ENCODE peak calls at places on chromosome 20, in seven cellular contexts. One of them, this sample, is unnamed. For H3K9me3, the result is how much of the 10 kb centered on the place peaks cover.

GRCh38 chr20:3621111-3621510 is 42.1 kb downstream of the GFRA4 start:
- DNase-seq in MM.1S: no peak
- DNase-seq in right cardiac atrium: no peak
- DNase-seq in tibial nerve: no peak
- DNase-seq in CD8-positive, alpha-beta T cell: no peak
- DNase-seq in aorta: no peak
- DNase-seq in HCT116: no peak
- DNase-seq in this sample: no peak

GRCh38 chr20:37969949-37970855 is 63.1 kb downstream of the TTI1 start:
- DNase-seq in MM.1S: no peak
- DNase-seq in aorta: no peak
- DNase-seq in right cardiac atrium: no peak
- DNase-seq in HCT116: no peak
- DNase-seq in CD8-positive, alpha-beta T cell: no peak
- DNase-seq in tibial nerve: no peak
- DNase-seq in this sample: no peak

GRCh38 chr20:4944518-4944917 is 56.8 kb downstream of the SLC23A2 start:
- DNase-seq in MM.1S: no peak
- DNase-seq in tibial nerve: no peak
- DNase-seq in aorta: no peak
- DNase-seq in CD8-positive, alpha-beta T cell: no peak
- DNase-seq in HCT116: no peak
- DNase-seq in right cardiac atrium: no peak
- DNase-seq in this sample: no peak

GRCh38 chr20:33262658-33263065 is 20.4 kb upstream of the BPIFB1 start:
- DNase-seq in right cardiac atrium: no peak
- DNase-seq in HCT116: peak
- DNase-seq in MM.1S: no peak
- DNase-seq in tibial nerve: no peak
- DNase-seq in CD8-positive, alpha-beta T cell: no peak
- DNase-seq in aorta: no peak
- DNase-seq in this sample: no peak

GRCh38 chr20:37498066-37498702 is 22.9 kb upstream of the NNAT start:
- DNase-seq in tibial nerve: no peak
- DNase-seq in aorta: no peak
- DNase-seq in HCT116: no peak
- DNase-seq in MM.1S: no peak
- DNase-seq in right cardiac atrium: no peak
- DNase-seq in CD8-positive, alpha-beta T cell: no peak
- DNase-seq in this sample: no peak

GRCh38 chr20:23267909-23268308 is 82.7 kb upstream of the NXT1 start:
- DNase-seq in tibial nerve: no peak
- DNase-seq in CD8-positive, alpha-beta T cell: no peak
- DNase-seq in MM.1S: no peak
- DNase-seq in right cardiac atrium: no peak
- DNase-seq in HCT116: no peak
- DNase-seq in aorta: no peak
- DNase-seq in this sample: no peak

GRCh38 chr20:5863040-5863811 is 87.1 kb downstream of the TRMT6 start:
- DNase-seq in aorta: no peak
- DNase-seq in CD8-positive, alpha-beta T cell: no peak
- DNase-seq in HCT116: no peak
- DNase-seq in MM.1S: no peak
- DNase-seq in right cardiac atrium: peak
- DNase-seq in tibial nerve: no peak
- DNase-seq in this sample: peak

GRCh38 chr20:23047738-23048214 is 1.7 kb downstream of the THBD start:
- DNase-seq in aorta: peak
- DNase-seq in HCT116: no peak
- DNase-seq in right cardiac atrium: peak
- DNase-seq in CD8-positive, alpha-beta T cell: no peak
- DNase-seq in tibial nerve: no peak
- DNase-seq in MM.1S: no peak
- DNase-seq in this sample: no peak

GRCh38 chr20:24106155-24106800 is 117.7 kb upstream of the GGTLC1 start:
- DNase-seq in aorta: no peak
- DNase-seq in CD8-positive, alpha-beta T cell: no peak
- DNase-seq in MM.1S: no peak
- DNase-seq in right cardiac atrium: no peak
- DNase-seq in tibial nerve: no peak
- DNase-seq in HCT116: no peak
- DNase-seq in this sample: no peak

GRCh38 chr20:23049933-23050838 is 714 bp upstream of the THBD start:
- DNase-seq in MM.1S: no peak
- DNase-seq in tibial nerve: no peak
- DNase-seq in aorta: peak
- DNase-seq in HCT116: no peak
- DNase-seq in right cardiac atrium: peak
- DNase-seq in CD8-positive, alpha-beta T cell: no peak
- DNase-seq in this sample: peak

GRCh38 chr20:46939031-46939430 is 44.4 kb downstream of the EYA2 start:
- DNase-seq in right cardiac atrium: no peak
- DNase-seq in MM.1S: no peak
- DNase-seq in CD8-positive, alpha-beta T cell: no peak
- DNase-seq in aorta: no peak
- DNase-seq in tibial nerve: no peak
- DNase-seq in HCT116: peak
- DNase-seq in this sample: no peak

GRCh38 chr20:13007596-13007995 is 1.2 kb upstream of the SPTLC3 start:
- DNase-seq in MM.1S: no peak
- DNase-seq in aorta: no peak
- DNase-seq in right cardiac atrium: no peak
- DNase-seq in CD8-positive, alpha-beta T cell: no peak
- DNase-seq in HCT116: no peak
- DNase-seq in tibial nerve: no peak
- DNase-seq in this sample: no peak

GRCh38 chr20:53800883-53801604 is 207.4 kb upstream of the ZNF217 start:
- DNase-seq in MM.1S: no peak
- DNase-seq in HCT116: no peak
- DNase-seq in tibial nerve: no peak
- DNase-seq in aorta: no peak
- DNase-seq in right cardiac atrium: no peak
- DNase-seq in CD8-positive, alpha-beta T cell: no peak
- DNase-seq in this sample: no peak

DNA sequence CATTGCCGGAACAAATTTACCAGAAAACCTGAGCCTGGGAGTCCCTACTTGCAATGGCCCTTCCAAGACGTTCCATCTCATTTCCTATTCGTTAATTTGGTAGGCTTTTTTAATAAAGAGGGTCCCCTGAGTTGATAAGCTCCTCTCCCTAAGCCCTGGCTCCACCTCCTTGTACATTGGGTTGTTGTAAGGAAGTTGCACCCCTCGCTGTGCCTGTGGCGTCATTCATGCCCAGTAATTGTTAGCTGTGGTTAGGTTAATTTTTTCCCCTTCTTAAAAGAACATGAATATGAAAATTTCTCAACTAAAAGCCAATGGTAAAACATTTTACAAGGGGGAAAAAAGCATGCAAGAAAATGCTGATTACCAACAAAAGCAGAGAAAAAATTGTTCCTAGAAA is 91.9 kb downstream of the SLC24A3 start:
- DNase-seq in CD8-positive, alpha-beta T cell: no peak
- DNase-seq in tibial nerve: no peak
- DNase-seq in aorta: no peak
- DNase-seq in HCT116: no peak
- DNase-seq in right cardiac atrium: no peak
- DNase-seq in MM.1S: no peak
- DNase-seq in this sample: no peak
- H3K9me3 ChIP-seq in CD8-positive, alpha-beta T cell: under half
- H3K9me3 ChIP-seq in tibial nerve: under half
- H3K9me3 ChIP-seq in aorta: under half
- H3K9me3 ChIP-seq in HCT116: under half
- H3K9me3 ChIP-seq in right cardiac atrium: under half
- H3K9me3 ChIP-seq in MM.1S: under half
- H3K9me3 ChIP-seq in this sample: under half

GRCh38 chr20:50673831-50674825 is 17.2 kb downstream of the RIPOR3 start:
- DNase-seq in tibial nerve: no peak
- DNase-seq in HCT116: no peak
- DNase-seq in MM.1S: no peak
- DNase-seq in aorta: no peak
- DNase-seq in CD8-positive, alpha-beta T cell: no peak
- DNase-seq in right cardiac atrium: no peak
- DNase-seq in this sample: no peak
- H3K27ac ChIP-seq in tibial nerve: peak
- H3K27ac ChIP-seq in HCT116: no peak
- H3K27ac ChIP-seq in MM.1S: no peak
- H3K27ac ChIP-seq in aorta: no peak
- H3K27ac ChIP-seq in CD8-positive, alpha-beta T cell: no peak
- H3K27ac ChIP-seq in right cardiac atrium: no peak
- H3K27ac ChIP-seq in this sample: peak

DNA sequence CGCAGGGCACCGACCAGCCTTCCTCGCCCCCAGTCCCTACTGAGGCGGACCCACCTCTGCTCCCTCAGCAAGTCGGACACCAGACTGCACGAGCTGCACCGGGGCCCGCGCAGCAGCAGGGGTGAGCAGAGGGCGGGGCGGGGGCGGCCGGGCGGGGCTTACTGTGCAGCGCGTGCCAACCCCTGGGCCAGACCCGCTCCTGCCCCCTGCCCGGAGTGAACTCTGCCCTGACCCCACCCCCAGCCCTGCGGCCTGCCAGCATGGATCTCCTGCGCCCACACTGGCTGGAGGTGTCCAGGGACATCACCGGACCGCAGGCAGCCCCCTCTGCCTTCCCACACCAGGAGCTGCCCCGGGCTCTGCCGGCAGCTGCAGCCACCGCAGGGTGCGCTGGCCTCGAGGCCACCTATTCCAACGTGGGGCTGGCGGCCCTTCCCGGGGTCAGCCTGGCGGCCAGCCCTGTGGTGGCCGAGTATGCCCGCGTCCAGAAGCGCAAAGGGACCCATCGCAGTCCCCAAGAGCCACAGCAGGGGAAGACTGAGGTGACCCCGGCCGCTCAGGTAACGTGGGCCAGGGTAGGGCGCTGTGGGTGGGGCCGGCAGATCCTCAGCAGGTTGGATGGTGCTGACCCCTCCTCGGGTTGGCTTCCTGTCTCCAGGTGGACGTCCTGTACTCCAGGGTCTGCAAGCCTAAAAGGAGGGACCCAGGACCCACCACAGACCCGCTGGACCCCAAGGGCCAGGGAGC is 1.5 kb upstream of the SLC2A4RG start:
- DNase-seq in right cardiac atrium: no peak
- DNase-seq in tibial nerve: no peak
- DNase-seq in MM.1S: peak
- DNase-seq in CD8-positive, alpha-beta T cell: no peak
- DNase-seq in HCT116: no peak
- DNase-seq in aorta: peak
- DNase-seq in this sample: peak
- H3K4me3 ChIP-seq in right cardiac atrium: peak
- H3K4me3 ChIP-seq in tibial nerve: peak
- H3K4me3 ChIP-seq in MM.1S: peak
- H3K4me3 ChIP-seq in CD8-positive, alpha-beta T cell: peak
- H3K4me3 ChIP-seq in HCT116: peak
- H3K4me3 ChIP-seq in aorta: no peak
- H3K4me3 ChIP-seq in this sample: no peak

DNA sequence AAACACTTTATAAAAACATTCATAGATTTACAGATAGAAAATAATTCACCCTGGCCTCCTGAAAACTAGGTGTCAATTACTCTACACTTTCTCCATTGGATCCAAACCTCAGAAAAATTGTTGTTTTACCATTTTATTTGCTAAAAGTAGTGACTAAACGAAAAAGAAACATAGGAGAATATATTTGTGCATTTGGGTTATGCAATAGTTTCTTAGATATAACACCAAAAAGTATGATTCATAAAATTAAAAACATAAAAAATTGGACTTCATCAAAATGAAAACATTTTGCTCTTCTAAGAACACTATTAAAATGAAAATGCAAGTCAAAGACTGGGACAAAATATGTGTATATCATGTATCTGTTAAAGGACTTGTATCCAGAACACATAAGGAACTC is 671.3 kb downstream of the MAFB start:
- DNase-seq in HCT116: no peak
- DNase-seq in MM.1S: no peak
- DNase-seq in CD8-positive, alpha-beta T cell: no peak
- DNase-seq in right cardiac atrium: no peak
- DNase-seq in tibial nerve: no peak
- DNase-seq in aorta: no peak
- DNase-seq in this sample: no peak
- H3K9me3 ChIP-seq in HCT116: under half
- H3K9me3 ChIP-seq in MM.1S: under half
- H3K9me3 ChIP-seq in CD8-positive, alpha-beta T cell: under half
- H3K9me3 ChIP-seq in right cardiac atrium: under half
- H3K9me3 ChIP-seq in tibial nerve: under half
- H3K9me3 ChIP-seq in aorta: under half
- H3K9me3 ChIP-seq in this sample: under half

DNA sequence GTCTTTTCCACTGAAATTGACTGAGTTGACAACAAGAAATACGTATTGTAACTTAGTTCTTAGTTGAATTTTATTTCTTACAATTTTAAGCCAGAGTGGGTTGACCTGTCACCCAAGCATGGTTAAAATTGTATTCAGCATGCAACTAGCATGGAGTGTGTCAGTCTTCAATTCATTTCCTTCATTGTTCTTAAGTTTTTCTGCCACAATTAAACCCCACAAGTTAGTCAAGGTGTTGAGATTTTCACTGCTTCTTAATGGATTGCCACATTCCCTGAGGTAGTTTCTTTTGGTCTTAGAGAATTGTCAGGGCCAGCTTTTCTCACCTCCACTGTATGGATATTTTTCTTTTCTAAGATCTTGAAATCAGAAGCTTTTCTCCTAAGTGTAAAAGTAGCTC is 2.1 kb downstream of the PTPN1 start:
- DNase-seq in HCT116: no peak
- DNase-seq in tibial nerve: no peak
- DNase-seq in aorta: no peak
- DNase-seq in CD8-positive, alpha-beta T cell: no peak
- DNase-seq in right cardiac atrium: no peak
- DNase-seq in MM.1S: no peak
- DNase-seq in this sample: no peak
- H3K27ac ChIP-seq in HCT116: no peak
- H3K27ac ChIP-seq in tibial nerve: peak
- H3K27ac ChIP-seq in aorta: no peak
- H3K27ac ChIP-seq in CD8-positive, alpha-beta T cell: no peak
- H3K27ac ChIP-seq in right cardiac atrium: no peak
- H3K27ac ChIP-seq in MM.1S: no peak
- H3K27ac ChIP-seq in this sample: peak

DNA sequence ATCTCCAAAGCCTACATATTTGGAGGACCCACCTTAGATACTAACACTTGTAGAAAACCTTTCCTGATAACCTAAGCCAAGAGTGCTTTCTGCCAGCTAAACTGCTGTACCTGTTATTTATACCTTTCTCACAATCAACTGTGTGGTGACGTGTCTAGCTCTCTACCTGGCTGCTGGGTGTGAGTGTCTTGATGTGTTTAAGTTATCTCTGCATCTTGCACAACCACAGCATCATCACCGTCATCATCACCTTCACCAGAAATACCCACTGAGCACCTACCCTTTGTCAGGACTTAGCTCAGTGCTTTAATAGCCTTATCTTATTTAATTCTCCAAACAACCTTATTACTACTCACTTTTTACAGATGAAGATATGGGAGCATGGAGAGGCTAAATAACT is 431.3 kb downstream of the MAFB start:
- DNase-seq in MM.1S: no peak
- DNase-seq in CD8-positive, alpha-beta T cell: no peak
- DNase-seq in aorta: no peak
- DNase-seq in tibial nerve: no peak
- DNase-seq in HCT116: no peak
- DNase-seq in right cardiac atrium: no peak
- DNase-seq in this sample: no peak
- H3K4me3 ChIP-seq in MM.1S: no peak
- H3K4me3 ChIP-seq in CD8-positive, alpha-beta T cell: no peak
- H3K4me3 ChIP-seq in aorta: no peak
- H3K4me3 ChIP-seq in tibial nerve: no peak
- H3K4me3 ChIP-seq in HCT116: no peak
- H3K4me3 ChIP-seq in right cardiac atrium: no peak
- H3K4me3 ChIP-seq in this sample: no peak

GRCh38 chr20:59657459-59658046 is 53.2 kb downstream of the PHACTR3 start:
- DNase-seq in HCT116: no peak
- DNase-seq in aorta: no peak
- DNase-seq in tibial nerve: no peak
- DNase-seq in CD8-positive, alpha-beta T cell: no peak
- DNase-seq in MM.1S: no peak
- DNase-seq in right cardiac atrium: no peak
- DNase-seq in this sample: no peak
- H3K9me3 ChIP-seq in HCT116: under half
- H3K9me3 ChIP-seq in aorta: under half
- H3K9me3 ChIP-seq in tibial nerve: under half
- H3K9me3 ChIP-seq in CD8-positive, alpha-beta T cell: under half
- H3K9me3 ChIP-seq in MM.1S: under half
- H3K9me3 ChIP-seq in right cardiac atrium: under half
- H3K9me3 ChIP-seq in this sample: under half

This sample was measured in uterus.